ENCODE peak calls at places on chromosomes 5 and 9, in six cellular contexts. G, H, A, D, E and J are unnamed samples.

GRCh38 chr5:175895701-175896102 is 24.3 kb downstream of the CPLX2 start:
- DNase-seq in G (no peak), H (no peak), A (no peak), D (no peak), E (no peak), J (peak)

GRCh38 chr5:158861366-158861765 is 238.3 kb downstream of the EBF1 start:
- DNase-seq in G (no peak), H (no peak), A (no peak), D (no peak), E (no peak), J (no peak)

GRCh38 chr5:60851681-60852080 is 7.6 kb upstream of the ELOVL7 start:
- DNase-seq in G (no peak), H (no peak), A (no peak), D (no peak), E (no peak), J (no peak)

GRCh38 chr5:103013933-103014552 is 105.9 kb downstream of the GIN1 start:
- DNase-seq in G (no peak), H (no peak), A (no peak), D (no peak), E (no peak), J (no peak)

GRCh38 chr9:125966456-125966855 is 219.3 kb downstream of the PBX3 start:
- DNase-seq in G (no peak), H (no peak), A (no peak), D (no peak), E (no peak), J (no peak)

GRCh38 chr9:75754090-75754489 is 136.4 kb upstream of the PCSK5 start:
- DNase-seq in G (no peak), H (no peak), A (no peak), D (no peak), E (no peak), J (no peak)

GRCh38 chr9:18678846-18679245 is 204.9 kb downstream of the ADAMTSL1 start:
- DNase-seq in G (no peak), H (peak), A (no peak), D (no peak), E (no peak), J (no peak)

GRCh38 chr9:135989722-135990467 is 28.7 kb upstream of the UBAC1 start:
- DNase-seq in G (no peak), H (no peak), A (no peak), D (no peak), E (no peak), J (no peak)

GRCh38 chr5:95285406-95285761 is 490 bp upstream of the MCTP1 start:
- DNase-seq in G (no peak), H (no peak), A (no peak), D (no peak), E (no peak), J (no peak)

GRCh38 chr5:140883927-140884697 is 2.2 kb downstream of the PCDHA13 start:
- DNase-seq in G (no peak), H (no peak), A (no peak), D (no peak), E (no peak), J (no peak)

GRCh38 chr5:140883373-140883772 is 1.4 kb downstream of the PCDHA13 start:
- DNase-seq in G (no peak), H (no peak), A (no peak), D (no peak), E (no peak), J (no peak)

GRCh38 chr5:140877262-140877581 is 2.1 kb downstream of the PCDHA12 start:
- DNase-seq in G (no peak), H (no peak), A (no peak), D (no peak), E (no peak), J (no peak)

GRCh38 chr5:140882591-140882899 is 621 bp downstream of the PCDHA13 start:
- DNase-seq in G (no peak), H (no peak), A (no peak), D (no peak), E (no peak), J (no peak)

GRCh38 chr5:140881889-140882590 is at the start of gene PCDHA13:
- DNase-seq in G (no peak), H (no peak), A (no peak), D (no peak), E (no peak), J (no peak)
- TF ChIP-seq CTCF in G (no peak), H (no peak), A (no peak), D (peak), E (no peak), J (no peak)

GRCh38 chr5:44935262-44935661 is 126.5 kb downstream of the MRPS30 start:
- DNase-seq in G (no peak), H (no peak), A (no peak), D (no peak), E (no peak), J (no peak)
- TF ChIP-seq CTCF in G (peak), H (no peak), A (peak), D (no peak), E (peak), J (no peak)

DNA sequence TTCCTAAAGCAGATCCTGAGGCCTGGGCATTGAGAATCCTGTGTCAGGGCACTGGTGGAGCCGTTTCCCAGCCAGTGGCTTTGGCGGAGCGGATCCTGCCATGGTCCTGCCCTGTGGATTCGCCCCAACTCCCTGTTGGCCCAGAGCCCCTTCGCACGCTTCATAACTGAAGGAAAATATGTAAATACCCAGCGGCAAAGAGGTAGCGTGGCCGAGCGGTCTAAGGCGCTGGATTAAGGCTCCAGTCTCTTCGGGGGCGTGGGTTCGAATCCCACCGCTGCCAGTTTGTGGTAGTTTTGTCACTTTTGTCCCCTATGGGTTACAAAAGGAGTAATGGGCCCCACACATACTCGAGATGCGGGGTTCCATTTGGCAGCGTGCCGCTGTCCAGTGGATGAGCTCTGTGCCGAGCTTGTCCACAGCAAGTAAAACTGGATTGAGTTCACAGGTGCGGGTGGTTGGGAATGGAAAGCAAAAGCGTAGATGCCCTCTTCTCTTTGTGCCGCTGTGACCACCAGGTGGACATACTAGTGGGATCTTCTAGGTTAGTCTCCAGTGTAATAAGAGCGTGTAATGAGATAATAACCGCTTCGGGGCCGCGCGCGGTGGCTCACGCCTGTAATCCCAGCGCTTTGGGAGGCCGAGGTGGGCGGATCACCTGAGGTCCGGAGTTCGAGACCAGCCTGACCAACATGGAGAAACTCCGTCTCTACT is 17.3 kb downstream of the TRIM7 start:
- DNase-seq in G (peak), H (peak), A (peak), D (no peak), E (peak), J (no peak)
- TF ChIP-seq CTCF in G (no peak), H (peak), A (peak), D (peak), E (peak), J (no peak)

DNA sequence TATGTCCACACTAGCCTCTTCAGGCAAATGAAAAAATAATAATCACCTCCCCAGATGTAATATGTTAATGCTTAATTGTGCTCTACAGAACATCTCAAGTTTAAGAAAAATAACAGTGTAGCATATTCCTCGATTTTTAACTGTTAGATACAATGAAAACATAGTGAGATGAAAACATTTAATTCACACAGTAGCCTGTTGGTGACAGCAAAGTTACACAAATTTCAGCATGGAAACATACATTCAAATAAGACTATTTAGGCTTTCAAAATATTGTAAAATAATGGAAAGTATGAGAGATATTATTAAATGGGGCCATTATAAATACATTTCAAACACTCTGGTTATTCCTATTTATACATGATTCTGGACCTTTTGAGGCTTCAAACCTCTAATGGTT is 543.1 kb downstream of the MAT2B start:
- DNase-seq in G (no peak), H (peak), A (no peak), D (no peak), E (no peak), J (no peak)
- TF ChIP-seq CTCF in G (no peak), H (peak), A (peak), D (no peak), E (peak), J (no peak)

DNA sequence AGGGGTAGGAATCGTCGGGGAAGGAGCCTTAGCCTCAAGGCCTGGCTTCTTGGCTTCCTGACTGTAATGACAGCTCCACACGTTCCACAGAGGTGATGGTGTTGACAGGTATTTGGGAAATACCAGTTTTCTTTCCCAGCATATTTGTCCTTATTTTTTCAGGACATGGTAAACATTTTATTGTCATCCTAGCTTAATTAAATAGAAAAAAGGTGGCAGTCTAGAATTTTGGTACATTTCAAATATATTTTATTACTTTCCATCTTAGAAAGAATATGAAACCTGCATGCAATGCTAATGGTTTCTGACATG is 8.4 kb downstream of the CXCL14 start:
- DNase-seq in G (no peak), H (no peak), A (no peak), D (no peak), E (no peak), J (no peak)
- TF ChIP-seq CTCF in G (no peak), H (no peak), A (no peak), D (no peak), E (no peak), J (no peak)